ENCODE peak calls at places on chromosomes 3 and 15, in five cellular contexts. Y, M, G, D and E are unnamed samples.

GRCh38 chr3:189630667-189631372 is 369 bp upstream of the TP63 start:
- DNase-seq in G (no peak), Y (no peak), M (no peak), D (no peak), E (no peak)

GRCh38 chr15:64092075-64092820 is 1.4 kb downstream of the CIAO2A start:
- DNase-seq in G (no peak), D (no peak), Y (no peak), M (no peak), E (peak; percentile 29)

GRCh38 chr3:58683001-58683845 is 16.6 kb upstream of the FAM3D start:
- DNase-seq in D (no peak), M (no peak), Y (no peak), G (no peak), E (peak; percentile 85)

GRCh38 chr3:110789315-110789714 is 282.3 kb upstream of the NECTIN3 start:
- DNase-seq in D (no peak), Y (no peak), M (no peak), G (no peak), E (no peak)

GRCh38 chr3:126395846-126396513 is 1.3 kb downstream of the CFAP100 start:
- DNase-seq in Y (no peak), D (no peak), G (no peak), M (no peak), E (no peak)

GRCh38 chr15:39936681-39937080 is 2.8 kb downstream of the EIF2AK4 start:
- DNase-seq in G (no peak), Y (no peak), M (no peak), D (no peak), E (no peak)

GRCh38 chr15:92569778-92570177 is 85.8 kb downstream of the FAM174B start:
- DNase-seq in M (no peak), Y (no peak), G (no peak), D (no peak), E (no peak)

GRCh38 chr15:92907229-92907628 is 7.1 kb downstream of the CHD2 start:
- DNase-seq in M (no peak), D (no peak), Y (no peak), G (no peak), E (no peak)

GRCh38 chr15:75161788-75162414 is 39.8 kb upstream of the C15orf39 start:
- DNase-seq in D (no peak), Y (no peak), M (no peak), G (no peak), E (no peak)

GRCh38 chr3:7754653-7755052 is 747.0 kb upstream of the LMCD1 start:
- DNase-seq in G (no peak), M (no peak), Y (no peak), D (no peak), E (no peak)

GRCh38 chr3:189099031-189099471 is 72.7 kb upstream of the TPRG1 start:
- DNase-seq in G (no peak), M (no peak), D (no peak), Y (no peak), E (no peak)

GRCh38 chr3:62622553-62623174 is 249.3 kb upstream of the FEZF2 start:
- DNase-seq in Y (no peak), M (no peak), D (no peak), G (peak; percentile 39), E (peak; percentile 53)

GRCh38 chr3:101849714-101850326 is 506 bp downstream of the NFKBIZ start:
- DNase-seq in D (peak; percentile 77), G (peak; percentile 50), M (peak; percentile 7), Y (peak; percentile 20), E (peak; percentile 46)

GRCh38 chr15:95770191-95770590 is 560.3 kb upstream of the NR2F2 start:
- DNase-seq in G (no peak), M (no peak), Y (no peak), D (no peak), E (no peak)

GRCh38 chr3:162865466-162865865 is 1368.9 kb downstream of the OTOL1 start:
- DNase-seq in G (no peak), M (no peak), D (no peak), Y (no peak), E (no peak)

GRCh38 chr3:138726966-138727365 is 107.8 kb downstream of the PIK3CB start:
- DNase-seq in M (no peak), Y (no peak), G (no peak), D (no peak), E (no peak)

GRCh38 chr3:21859124-21859781 is 108.2 kb upstream of the ZNF385D start:
- DNase-seq in G (no peak), Y (no peak), D (no peak), M (no peak), E (no peak)

GRCh38 chr3:165835431-165835830 is 1.8 kb downstream of the BCHE start:
- DNase-seq in G (no peak), D (no peak), Y (no peak), M (no peak), E (no peak)

GRCh38 chr3:13069495-13069894 is 3.7 kb downstream of the IQSEC1 start:
- DNase-seq in Y (no peak), G (no peak), M (peak; percentile 46), D (peak; percentile 72), E (no peak)

GRCh38 chr3:54817628-54818027 is 110.2 kb downstream of the LRTM1 start:
- DNase-seq in G (no peak), D (no peak), Y (no peak), M (no peak), E (peak; percentile 37)

GRCh38 chr15:91214675-91215590 is 114.9 kb downstream of the SV2B start:
- DNase-seq in G (no peak), D (no peak), Y (no peak), M (no peak), E (peak; percentile 4)

GRCh38 chr3:143070977-143071551 is 48.5 kb upstream of the CHST2 start:
- DNase-seq in G (no peak), Y (no peak), M (no peak), D (no peak), E (no peak)

GRCh38 chr3:34842706-34843478 is 796.4 kb upstream of the ARPP21 start:
- DNase-seq in M (no peak), D (no peak), G (no peak), Y (no peak), E (no peak)

GRCh38 chr3:108818404-108818803 is 4.2 kb upstream of the TRAT1 start:
- DNase-seq in Y (no peak), D (no peak), G (peak; percentile 14), M (no peak), E (no peak)

GRCh38 chr3:42229942-42230688 is 35.9 kb downstream of the CCK start:
- DNase-seq in Y (no peak), D (no peak), M (no peak), G (no peak), E (peak; percentile 54)